ENCODE peak calls at places on chromosome 6, in eight cellular contexts. Z is A549, P is K562, F is IMR-90, W is SK-N-SH, S is HepG2, T is H1, H is GM12878. U is an unnamed sample.

GRCh38 chr6:132401120-132401940 is at the start of gene MOXD1:
- DNase-seq in S (no peak), T (peak; percentile 83), H (no peak), F (peak; percentile 37), W (peak; percentile 65), Z (peak; percentile 20), P (peak; percentile 18), U (peak; percentile 72)

GRCh38 chr6:48983377-48983776 is 479.7 kb downstream of the MMUT start:
- DNase-seq in F (no peak), T (no peak), S (no peak), H (no peak), Z (no peak), W (no peak), P (no peak), U (no peak)

GRCh38 chr6:19289408-19289967 is 547.7 kb upstream of the ID4 start:
- DNase-seq in T (no peak), Z (no peak), P (no peak), W (no peak), H (no peak), F (no peak), S (no peak), U (no peak)

GRCh38 chr6:84897874-84898635 is 133.7 kb upstream of the TBX18 start:
- DNase-seq in S (no peak), F (peak; percentile 2), W (no peak), H (no peak), Z (peak; percentile 21), T (no peak), P (no peak), U (no peak)

GRCh38 chr6:100913400-100914276 is 32.5 kb upstream of the ASCC3 start:
- DNase-seq in Z (no peak), H (no peak), P (no peak), T (peak; percentile 53), S (peak; percentile 50), F (peak; percentile 35), W (no peak), U (peak; percentile 62)

GRCh38 chr6:2764610-2765165 is 505 bp upstream of the WRNIP1 start:
- DNase-seq in H (no peak), S (peak; percentile 50), T (peak; percentile 86), W (peak; percentile 80), Z (peak; percentile 47), P (peak; percentile 97), F (peak; percentile 70), U (no peak)

GRCh38 chr6:157644043-157644810 is 178.8 kb upstream of the SNX9 start:
- DNase-seq in P (no peak), F (no peak), H (no peak), Z (peak; percentile 5), T (no peak), W (peak; percentile 75), S (no peak), U (no peak)

GRCh38 chr6:47420394-47421371 is 56.9 kb upstream of the CD2AP start:
- DNase-seq in W (no peak), Z (no peak), S (no peak), H (no peak), T (no peak), P (peak; percentile 63), F (peak; percentile 45), U (no peak)

GRCh38 chr6:87420360-87420759 is 12.6 kb downstream of the CFAP206 start:
- DNase-seq in W (no peak), H (no peak), P (no peak), Z (no peak), T (no peak), S (no peak), F (no peak), U (no peak)

GRCh38 chr6:37826993-37827392 is 7.5 kb downstream of the ZFAND3 start:
- DNase-seq in W (no peak), P (no peak), S (no peak), Z (no peak), F (no peak), H (no peak), T (no peak), U (no peak)

GRCh38 chr6:129889580-129889979 is 28.5 kb upstream of the TMEM244 start:
- DNase-seq in P (no peak), S (no peak), T (no peak), W (no peak), F (peak; percentile 91), Z (no peak), H (no peak), U (no peak)

GRCh38 chr6:96794980-96795379 is 42.3 kb downstream of the GPR63 start:
- DNase-seq in H (no peak), Z (no peak), W (no peak), F (peak; percentile 40), P (no peak), T (no peak), S (no peak), U (no peak)

GRCh38 chr6:108564178-108564577 is 3.5 kb downstream of the FOXO3 start:
- DNase-seq in T (no peak), S (no peak), W (no peak), H (no peak), Z (no peak), P (no peak), F (peak; percentile 98), U (no peak)

DNA sequence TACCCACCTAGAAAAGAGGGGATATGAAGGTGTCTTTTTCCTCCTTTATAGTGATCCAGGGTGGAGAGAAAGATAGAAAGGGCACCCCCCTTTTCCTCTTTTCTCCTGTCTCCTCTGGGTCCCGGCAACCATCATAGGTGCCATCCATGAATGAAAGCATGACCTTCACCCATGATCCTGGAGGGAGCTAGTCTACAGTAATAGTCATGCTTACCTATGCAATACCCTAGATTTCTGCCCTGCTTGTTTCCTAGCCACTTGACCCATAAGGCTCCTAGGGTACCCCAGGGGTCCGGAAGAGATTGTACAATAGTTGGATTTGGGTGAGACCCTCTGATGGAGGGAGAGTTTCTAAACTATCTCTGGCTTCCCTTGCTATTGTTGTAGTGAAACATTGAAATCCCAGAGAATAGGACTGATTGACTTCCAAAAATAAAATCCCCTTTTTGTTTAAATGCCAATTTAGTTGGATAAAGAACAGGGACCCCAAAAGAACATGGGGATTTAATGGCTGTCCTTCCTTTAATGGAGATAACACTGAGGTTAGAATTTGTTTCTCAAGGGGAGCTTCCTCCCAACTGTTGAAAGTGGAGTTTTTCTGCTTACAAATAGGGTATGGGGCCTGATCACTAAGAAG is 366.8 kb upstream of the KHDRBS2 start:
- DNase-seq in F (peak; percentile 12), Z (no peak), T (no peak), H (no peak), W (no peak), S (no peak), P (peak; percentile 7), U (no peak)
- TF ChIP-seq USF2 in F (no peak), Z (no peak), T (no peak), H (no peak), W (no peak), S (no peak), P (no peak), U (no peak)

DNA sequence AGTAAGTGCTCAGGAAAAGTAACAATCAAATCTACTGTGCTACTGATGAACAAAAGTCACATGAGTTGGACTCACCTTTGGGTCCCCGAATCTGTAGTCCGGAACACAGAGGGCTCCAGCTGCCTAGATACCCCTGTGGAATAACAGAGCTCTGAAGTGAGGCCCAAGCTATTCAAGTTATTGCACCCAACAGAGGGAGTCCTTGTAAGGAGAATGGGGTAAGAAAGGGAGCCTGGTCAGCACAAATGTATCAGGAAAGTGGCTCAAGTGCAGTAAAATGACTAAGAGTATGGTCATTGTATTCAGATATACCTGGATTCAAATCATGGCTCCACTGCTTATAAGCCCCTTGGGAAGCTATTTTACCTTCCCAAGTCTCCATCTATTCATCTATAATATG is 20.9 kb downstream of the EDN1 start:
- DNase-seq in F (no peak), S (no peak), H (no peak), Z (no peak), P (no peak), T (peak; percentile 27), W (no peak), U (no peak)
- TF ChIP-seq USF2 in F (no peak), S (no peak), H (no peak), Z (no peak), P (no peak), T (no peak), W (no peak), U (no peak)

DNA sequence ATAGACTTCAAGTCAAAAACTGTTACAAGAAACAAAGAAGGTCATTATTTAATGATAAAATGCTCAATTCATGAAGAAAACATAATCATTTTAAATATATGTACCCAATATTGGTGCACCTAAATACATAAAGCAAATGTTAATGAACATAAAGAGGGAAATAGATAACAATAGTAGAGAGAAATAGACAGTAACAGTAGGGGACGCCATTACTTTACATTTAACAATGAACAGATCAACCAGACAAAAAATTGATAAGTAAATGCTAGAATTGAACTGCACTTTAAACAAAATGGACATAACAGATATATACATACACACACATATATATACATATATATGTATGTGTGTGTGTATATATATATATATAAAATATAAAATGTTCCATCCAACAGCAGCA is 37.4 kb downstream of the IL22RA2 start:
- DNase-seq in S (no peak), Z (no peak), W (no peak), P (no peak), H (no peak), T (no peak), F (no peak), U (no peak)
- TF ChIP-seq USF2 in S (no peak), Z (no peak), W (no peak), P (no peak), H (no peak), T (no peak), F (no peak), U (no peak)

DNA sequence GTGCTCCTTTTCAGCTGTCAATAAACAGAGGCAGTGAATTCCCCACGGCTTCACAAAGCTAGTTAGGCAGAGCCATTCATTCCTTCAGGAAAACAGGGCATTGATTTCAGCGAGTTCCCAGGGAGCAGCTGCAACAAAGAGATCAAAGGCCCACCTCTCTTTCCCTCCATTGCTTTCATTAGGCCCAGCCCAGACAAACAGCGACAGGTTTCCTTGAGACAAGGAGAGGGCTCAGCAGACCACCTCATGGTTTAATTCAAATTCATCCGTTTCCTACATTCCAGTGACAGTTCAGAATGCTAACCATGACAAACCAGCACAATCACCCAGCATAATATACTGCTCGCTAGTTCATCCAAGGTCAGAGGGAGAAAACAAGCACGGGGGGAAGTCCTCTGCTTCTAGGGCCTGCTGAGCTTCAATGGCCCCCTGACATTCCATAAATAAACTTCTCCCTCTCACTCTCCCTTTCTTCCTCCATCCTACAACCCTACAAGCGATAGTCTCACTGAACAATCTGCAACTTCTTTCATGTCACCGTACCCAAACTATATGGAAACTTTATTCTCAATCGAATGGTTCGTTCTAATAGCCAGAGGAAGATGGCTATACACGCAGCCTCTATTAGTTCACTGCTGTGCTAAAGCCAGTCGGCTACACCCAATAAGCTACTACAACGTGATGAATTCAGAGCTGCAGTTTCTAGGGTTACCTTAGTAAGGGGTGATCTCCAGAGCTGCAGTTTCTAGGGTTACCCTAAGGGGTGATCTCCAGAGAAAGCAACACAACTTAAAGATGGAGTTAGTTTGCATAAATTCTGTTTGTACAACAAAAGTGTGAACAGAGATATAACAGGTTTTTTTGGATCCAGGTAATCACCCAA is 34.7 kb downstream of the PLAGL1 start:
- DNase-seq in F (no peak), S (peak; percentile 35), H (no peak), Z (no peak), W (no peak), P (no peak), T (peak; percentile 57), U (peak; percentile 60)
- TF ChIP-seq USF2 in F (no peak), S (no peak), H (no peak), Z (no peak), W (no peak), P (no peak), T (no peak), U (no peak)